ENCODE peak calls at places on chromosomes 16 and 17, in seven cellular contexts. One of them, this sample, is unnamed.

GRCh38 chr16:88580371-88580770 is 10.2 kb downstream of the ZC3H18 start:
- DNase-seq in endothelial cell: no peak
- DNase-seq in body of pancreas: no peak
- DNase-seq in astrocyte of the spinal cord: no peak
- DNase-seq in GM06990: no peak
- DNase-seq in cardiac muscle cell: no peak
- DNase-seq in mucosa of descending colon: no peak
- DNase-seq in this sample: no peak

GRCh38 chr17:39229274-39229913 is 3.6 kb upstream of the STAC2 start:
- DNase-seq in endothelial cell: no peak
- DNase-seq in body of pancreas: no peak
- DNase-seq in astrocyte of the spinal cord: no peak
- DNase-seq in GM06990: no peak
- DNase-seq in cardiac muscle cell: peak; percentile 80
- DNase-seq in mucosa of descending colon: no peak
- DNase-seq in this sample: no peak

GRCh38 chr16:1773703-1774455 is 945 bp upstream of the MRPS34 start:
- DNase-seq in endothelial cell: no peak
- DNase-seq in body of pancreas: peak; percentile 69
- DNase-seq in astrocyte of the spinal cord: peak; percentile 41
- DNase-seq in GM06990: no peak
- DNase-seq in cardiac muscle cell: peak; percentile 49
- DNase-seq in mucosa of descending colon: no peak
- DNase-seq in this sample: no peak

GRCh38 chr17:7043544-7044268 is at the start of gene SLC16A11:
- DNase-seq in endothelial cell: no peak
- DNase-seq in body of pancreas: peak; percentile 59
- DNase-seq in astrocyte of the spinal cord: peak; percentile 17
- DNase-seq in GM06990: peak; percentile 61
- DNase-seq in cardiac muscle cell: peak; percentile 61
- DNase-seq in mucosa of descending colon: peak; percentile 71
- DNase-seq in this sample: no peak

GRCh38 chr16:75341934-75342811 is 90.7 kb upstream of the BCAR1 start:
- DNase-seq in endothelial cell: no peak
- DNase-seq in body of pancreas: peak; percentile 21
- DNase-seq in astrocyte of the spinal cord: peak; percentile 81
- DNase-seq in GM06990: no peak
- DNase-seq in cardiac muscle cell: peak; percentile 56
- DNase-seq in mucosa of descending colon: no peak
- DNase-seq in this sample: no peak

GRCh38 chr17:69947027-69947759 is 127.8 kb upstream of the KCNJ16 start:
- DNase-seq in endothelial cell: no peak
- DNase-seq in body of pancreas: no peak
- DNase-seq in astrocyte of the spinal cord: peak; percentile 82
- DNase-seq in GM06990: no peak
- DNase-seq in cardiac muscle cell: no peak
- DNase-seq in mucosa of descending colon: no peak
- DNase-seq in this sample: no peak

GRCh38 chr17:42312285-42313130 is 24.2 kb downstream of the STAT5A start:
- DNase-seq in endothelial cell: peak; percentile 90
- DNase-seq in body of pancreas: peak; percentile 80
- DNase-seq in astrocyte of the spinal cord: peak; percentile 80
- DNase-seq in GM06990: peak; percentile 72
- DNase-seq in cardiac muscle cell: peak; percentile 90
- DNase-seq in mucosa of descending colon: peak; percentile 83
- DNase-seq in this sample: peak; percentile 75

GRCh38 chr16:30785126-30786106 is 1.6 kb downstream of the ZNF629 start:
- DNase-seq in endothelial cell: no peak
- DNase-seq in body of pancreas: no peak
- DNase-seq in astrocyte of the spinal cord: no peak
- DNase-seq in GM06990: no peak
- DNase-seq in cardiac muscle cell: no peak
- DNase-seq in mucosa of descending colon: no peak
- DNase-seq in this sample: no peak

GRCh38 chr16:529012-529575 is 1.6 kb downstream of the CAPN15 start:
- DNase-seq in endothelial cell: no peak
- DNase-seq in body of pancreas: peak; percentile 60
- DNase-seq in astrocyte of the spinal cord: no peak
- DNase-seq in GM06990: no peak
- DNase-seq in cardiac muscle cell: no peak
- DNase-seq in mucosa of descending colon: peak; percentile 65
- DNase-seq in this sample: no peak

GRCh38 chr17:69046130-69046807 is 14.5 kb downstream of the ABCA9 start:
- DNase-seq in endothelial cell: no peak
- DNase-seq in body of pancreas: no peak
- DNase-seq in astrocyte of the spinal cord: no peak
- DNase-seq in GM06990: no peak
- DNase-seq in cardiac muscle cell: no peak
- DNase-seq in mucosa of descending colon: no peak
- DNase-seq in this sample: no peak

GRCh38 chr16:89297156-89297869 is 79.8 kb downstream of the ZNF778 start:
- DNase-seq in endothelial cell: no peak
- DNase-seq in body of pancreas: no peak
- DNase-seq in astrocyte of the spinal cord: peak; percentile 25
- DNase-seq in GM06990: no peak
- DNase-seq in cardiac muscle cell: no peak
- DNase-seq in mucosa of descending colon: no peak
- DNase-seq in this sample: no peak

GRCh38 chr16:2820836-2821482 is 3.9 kb downstream of the PRSS21 start:
- DNase-seq in endothelial cell: no peak
- DNase-seq in body of pancreas: no peak
- DNase-seq in astrocyte of the spinal cord: no peak
- DNase-seq in GM06990: no peak
- DNase-seq in cardiac muscle cell: no peak
- DNase-seq in mucosa of descending colon: peak; percentile 10
- DNase-seq in this sample: no peak

GRCh38 chr16:27901956-27902355 is 161.6 kb downstream of the GSG1L start:
- DNase-seq in endothelial cell: no peak
- DNase-seq in body of pancreas: no peak
- DNase-seq in astrocyte of the spinal cord: no peak
- DNase-seq in GM06990: no peak
- DNase-seq in cardiac muscle cell: no peak
- DNase-seq in mucosa of descending colon: no peak
- DNase-seq in this sample: no peak

GRCh38 chr17:74730491-74731346 is 6.3 kb upstream of the RAB37 start:
- DNase-seq in endothelial cell: no peak
- DNase-seq in body of pancreas: no peak
- DNase-seq in astrocyte of the spinal cord: no peak
- DNase-seq in GM06990: no peak
- DNase-seq in cardiac muscle cell: no peak
- DNase-seq in mucosa of descending colon: no peak
- DNase-seq in this sample: no peak

GRCh38 chr17:60901222-60901621 is 223.6 kb downstream of the BCAS3 start:
- DNase-seq in endothelial cell: no peak
- DNase-seq in body of pancreas: no peak
- DNase-seq in astrocyte of the spinal cord: no peak
- DNase-seq in GM06990: no peak
- DNase-seq in cardiac muscle cell: peak; percentile 23
- DNase-seq in mucosa of descending colon: no peak
- DNase-seq in this sample: no peak

GRCh38 chr16:12531937-12532336 is 271.8 kb downstream of the CPPED1 start:
- DNase-seq in endothelial cell: no peak
- DNase-seq in body of pancreas: no peak
- DNase-seq in astrocyte of the spinal cord: no peak
- DNase-seq in GM06990: no peak
- DNase-seq in cardiac muscle cell: no peak
- DNase-seq in mucosa of descending colon: no peak
- DNase-seq in this sample: no peak

GRCh38 chr17:15233022-15233805 is 31.9 kb downstream of the PMP22 start:
- DNase-seq in endothelial cell: no peak
- DNase-seq in body of pancreas: no peak
- DNase-seq in astrocyte of the spinal cord: peak; percentile 31
- DNase-seq in GM06990: no peak
- DNase-seq in cardiac muscle cell: peak; percentile 42
- DNase-seq in mucosa of descending colon: no peak
- DNase-seq in this sample: no peak

GRCh38 chr17:80863626-80864025 is 128.0 kb upstream of the CHMP6 start:
- DNase-seq in endothelial cell: no peak
- DNase-seq in body of pancreas: no peak
- DNase-seq in astrocyte of the spinal cord: no peak
- DNase-seq in GM06990: no peak
- DNase-seq in cardiac muscle cell: no peak
- DNase-seq in mucosa of descending colon: peak; percentile 5
- DNase-seq in this sample: no peak

GRCh38 chr17:80862978-80863377 is 128.7 kb upstream of the CHMP6 start:
- DNase-seq in endothelial cell: no peak
- DNase-seq in body of pancreas: no peak
- DNase-seq in astrocyte of the spinal cord: no peak
- DNase-seq in GM06990: no peak
- DNase-seq in cardiac muscle cell: no peak
- DNase-seq in mucosa of descending colon: no peak
- DNase-seq in this sample: no peak

GRCh38 chr17:80864751-80865150 is 126.9 kb upstream of the CHMP6 start:
- DNase-seq in endothelial cell: no peak
- DNase-seq in body of pancreas: no peak
- DNase-seq in astrocyte of the spinal cord: no peak
- DNase-seq in GM06990: no peak
- DNase-seq in cardiac muscle cell: no peak
- DNase-seq in mucosa of descending colon: peak; percentile 8
- DNase-seq in this sample: no peak

GRCh38 chr17:80868022-80868609 is 123.5 kb upstream of the CHMP6 start:
- DNase-seq in endothelial cell: no peak
- DNase-seq in body of pancreas: no peak
- DNase-seq in astrocyte of the spinal cord: no peak
- DNase-seq in GM06990: no peak
- DNase-seq in cardiac muscle cell: no peak
- DNase-seq in mucosa of descending colon: no peak
- DNase-seq in this sample: no peak

DNA sequence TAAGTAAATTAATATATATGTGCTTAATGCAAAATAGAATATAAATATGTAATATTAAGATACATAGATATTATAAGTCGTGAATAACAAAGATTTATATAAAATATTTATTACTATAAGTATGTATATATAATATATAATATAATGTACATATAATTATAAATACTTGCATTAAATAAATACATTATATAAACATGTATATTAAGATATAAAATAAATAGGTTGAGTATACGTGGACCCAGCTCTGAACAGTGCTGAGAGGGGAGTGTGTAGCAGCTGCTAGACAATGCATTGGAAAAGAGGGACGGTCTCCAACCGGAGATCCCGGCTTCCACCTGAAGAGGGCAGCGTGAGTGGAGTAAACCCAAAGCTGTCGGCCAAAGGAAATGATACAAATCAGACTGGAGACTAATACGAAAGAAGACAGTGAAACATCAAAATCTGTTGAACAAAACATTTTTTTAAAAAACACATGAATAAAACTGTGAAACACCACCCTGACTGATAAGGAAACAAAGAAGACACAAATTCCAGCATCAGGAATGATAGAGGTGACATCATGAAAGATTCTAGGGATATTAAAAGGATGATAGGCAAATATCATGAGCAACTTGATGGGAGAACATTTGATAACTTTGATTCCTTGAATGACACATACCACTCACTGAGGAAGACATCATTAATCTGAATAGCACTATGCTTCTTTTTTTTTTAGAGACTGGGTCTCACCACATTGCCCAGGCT is 125.4 kb upstream of the CHMP6 start:
- DNase-seq in endothelial cell: peak; percentile 86
- DNase-seq in body of pancreas: peak; percentile 53
- DNase-seq in astrocyte of the spinal cord: peak; percentile 67
- DNase-seq in GM06990: no peak
- DNase-seq in cardiac muscle cell: peak; percentile 71
- DNase-seq in mucosa of descending colon: peak; percentile 81
- DNase-seq in this sample: peak; percentile 83
- TF ChIP-seq CTCF in endothelial cell: peak; percentile 60
- TF ChIP-seq CTCF in body of pancreas: peak; percentile 45
- TF ChIP-seq CTCF in astrocyte of the spinal cord: peak; percentile 85
- TF ChIP-seq CTCF in GM06990: peak; percentile 76
- TF ChIP-seq CTCF in cardiac muscle cell: peak; percentile 85
- TF ChIP-seq CTCF in mucosa of descending colon: peak; percentile 40
- TF ChIP-seq CTCF in this sample: peak; percentile 77

GRCh38 chr16:70480127-70481105 is 26.0 kb downstream of the FCSK start:
- DNase-seq in endothelial cell: no peak
- DNase-seq in body of pancreas: no peak
- DNase-seq in astrocyte of the spinal cord: no peak
- DNase-seq in GM06990: no peak
- DNase-seq in cardiac muscle cell: no peak
- DNase-seq in mucosa of descending colon: no peak
- DNase-seq in this sample: no peak
- TF ChIP-seq CTCF in endothelial cell: no peak
- TF ChIP-seq CTCF in body of pancreas: no peak
- TF ChIP-seq CTCF in astrocyte of the spinal cord: no peak
- TF ChIP-seq CTCF in GM06990: no peak
- TF ChIP-seq CTCF in cardiac muscle cell: no peak
- TF ChIP-seq CTCF in mucosa of descending colon: no peak
- TF ChIP-seq CTCF in this sample: no peak

GRCh38 chr17:81951785-81952684 is 5.0 kb upstream of the MYADML2 start:
- DNase-seq in endothelial cell: no peak
- DNase-seq in body of pancreas: no peak
- DNase-seq in astrocyte of the spinal cord: no peak
- DNase-seq in GM06990: no peak
- DNase-seq in cardiac muscle cell: no peak
- DNase-seq in mucosa of descending colon: no peak
- DNase-seq in this sample: no peak

GRCh38 chr17:81955058-81955681 is 5.8 kb downstream of the NOTUM start:
- DNase-seq in endothelial cell: no peak
- DNase-seq in body of pancreas: no peak
- DNase-seq in astrocyte of the spinal cord: no peak
- DNase-seq in GM06990: no peak
- DNase-seq in cardiac muscle cell: no peak
- DNase-seq in mucosa of descending colon: no peak
- DNase-seq in this sample: no peak

GRCh38 chr17:81950501-81950900 is 3.5 kb upstream of the MYADML2 start:
- DNase-seq in endothelial cell: no peak
- DNase-seq in body of pancreas: no peak
- DNase-seq in astrocyte of the spinal cord: no peak
- DNase-seq in GM06990: no peak
- DNase-seq in cardiac muscle cell: no peak
- DNase-seq in mucosa of descending colon: no peak
- DNase-seq in this sample: no peak

GRCh38 chr17:81954131-81955057 is 6.6 kb downstream of the NOTUM start:
- DNase-seq in endothelial cell: no peak
- DNase-seq in body of pancreas: no peak
- DNase-seq in astrocyte of the spinal cord: no peak
- DNase-seq in GM06990: no peak
- DNase-seq in cardiac muscle cell: no peak
- DNase-seq in mucosa of descending colon: no peak
- DNase-seq in this sample: no peak

DNA sequence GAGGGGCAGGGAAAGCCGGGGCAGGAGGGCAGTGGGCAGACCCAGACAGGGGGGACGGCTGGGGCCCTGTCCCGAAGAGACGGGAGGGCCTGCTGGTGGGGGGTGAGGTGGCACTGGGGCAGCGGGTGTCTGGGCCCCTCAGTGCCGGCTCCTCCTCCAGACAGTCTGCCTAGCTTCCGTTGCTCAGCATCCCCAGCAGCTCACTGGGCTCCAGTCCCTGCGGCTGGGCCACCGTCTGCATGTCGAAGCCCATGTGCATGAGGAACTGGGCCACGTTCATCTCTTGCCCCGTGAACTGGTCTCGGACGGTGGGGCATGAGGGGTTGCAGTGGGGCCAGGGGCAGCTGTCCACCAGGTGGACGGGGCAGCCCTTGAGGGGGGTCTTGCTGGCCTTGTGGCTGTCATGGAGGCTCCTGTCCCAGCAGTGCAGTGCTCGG is 5.8 kb upstream of the MYADML2 start:
- DNase-seq in endothelial cell: no peak
- DNase-seq in body of pancreas: no peak
- DNase-seq in astrocyte of the spinal cord: no peak
- DNase-seq in GM06990: no peak
- DNase-seq in cardiac muscle cell: no peak
- DNase-seq in mucosa of descending colon: no peak
- DNase-seq in this sample: no peak
- TF ChIP-seq CTCF in endothelial cell: no peak
- TF ChIP-seq CTCF in body of pancreas: no peak
- TF ChIP-seq CTCF in astrocyte of the spinal cord: no peak
- TF ChIP-seq CTCF in GM06990: no peak
- TF ChIP-seq CTCF in cardiac muscle cell: no peak
- TF ChIP-seq CTCF in mucosa of descending colon: no peak
- TF ChIP-seq CTCF in this sample: no peak

GRCh38 chr17:9839433-9839832 is 13.7 kb downstream of the GLP2R start:
- DNase-seq in endothelial cell: no peak
- DNase-seq in body of pancreas: no peak
- DNase-seq in astrocyte of the spinal cord: no peak
- DNase-seq in GM06990: no peak
- DNase-seq in cardiac muscle cell: peak; percentile 38
- DNase-seq in mucosa of descending colon: no peak
- DNase-seq in this sample: no peak
- TF ChIP-seq CTCF in endothelial cell: no peak
- TF ChIP-seq CTCF in body of pancreas: no peak
- TF ChIP-seq CTCF in astrocyte of the spinal cord: peak; percentile 21
- TF ChIP-seq CTCF in GM06990: no peak
- TF ChIP-seq CTCF in cardiac muscle cell: peak; percentile 37
- TF ChIP-seq CTCF in mucosa of descending colon: no peak
- TF ChIP-seq CTCF in this sample: no peak